ENCODE peak calls at places on chromosomes 2 and 18, in ten cellular contexts. P, I, E, F, K, N, J, O, R and W are unnamed samples.

GRCh38 chr2:177334940-177335543 is 57.5 kb upstream of the AGPS start:
- DNase-seq in P (no peak), I (peak; percentile 20), E (no peak), F (peak; percentile 66), K (peak; percentile 85), N (no peak), J (no peak), O (peak; percentile 36), R (peak; percentile 65), W (no peak)

GRCh38 chr2:10059552-10060335 is 16.4 kb downstream of the KLF11 start:
- DNase-seq in P (no peak), I (no peak), E (no peak), F (no peak), K (no peak), N (peak; percentile 36), J (no peak), O (no peak), R (no peak), W (no peak)

GRCh38 chr2:21050164-21050563 is 6.3 kb upstream of the APOB start:
- DNase-seq in P (no peak), I (no peak), E (no peak), F (no peak), K (no peak), N (no peak), J (no peak), O (no peak), R (no peak), W (no peak)

GRCh38 chr2:212227755-212228154 is 310.8 kb downstream of the ERBB4 start:
- DNase-seq in P (no peak), I (peak; percentile 66), E (no peak), F (peak; percentile 89), K (no peak), N (no peak), J (peak; percentile 32), O (peak; percentile 79), R (peak; percentile 89), W (no peak)

GRCh38 chr2:38723173-38723572 is 28.0 kb downstream of the SRSF7 start:
- DNase-seq in P (no peak), I (no peak), E (no peak), F (no peak), K (no peak), N (no peak), J (no peak), O (no peak), R (no peak), W (no peak)

GRCh38 chr2:155958834-155959233 is 373.7 kb downstream of the NR4A2 start:
- DNase-seq in P (no peak), I (no peak), E (no peak), F (no peak), K (no peak), N (no peak), J (no peak), O (no peak), R (no peak), W (no peak)

GRCh38 chr2:10316336-10316735 is 13.6 kb downstream of the HPCAL1 start:
- DNase-seq in P (no peak), I (no peak), E (no peak), F (no peak), K (no peak), N (no peak), J (no peak), O (peak; percentile 73), R (peak; percentile 56), W (no peak)

GRCh38 chr2:241948901-241949735 is 79.6 kb downstream of the RTP5 start:
- DNase-seq in P (no peak), I (no peak), E (no peak), F (no peak), K (no peak), N (no peak), J (no peak), O (no peak), R (no peak), W (no peak)

GRCh38 chr2:158712791-158713522 is 82.2 kb upstream of the DAPL1 start:
- DNase-seq in P (no peak), I (no peak), E (no peak), F (no peak), K (no peak), N (no peak), J (no peak), O (no peak), R (no peak), W (no peak)

GRCh38 chr2:9145109-9145751 is 61.4 kb upstream of the ASAP2 start:
- DNase-seq in P (no peak), I (peak; percentile 71), E (no peak), F (peak; percentile 87), K (no peak), N (no peak), J (no peak), O (peak; percentile 66), R (peak; percentile 93), W (no peak)

GRCh38 chr18:32095156-32095555 is 3.5 kb downstream of the RNF138 start:
- DNase-seq in P (no peak), I (peak; percentile 1), E (no peak), F (no peak), K (no peak), N (no peak), J (no peak), O (no peak), R (no peak), W (no peak)
- H3K4me3 ChIP-seq in P (no peak overlapping the region), I (no peak overlapping the region), E (peak overlapping the region; percentile 15), F (no peak overlapping the region), K (no peak overlapping the region), N (no peak overlapping the region), J (no peak overlapping the region), O (no peak overlapping the region), R (no peak overlapping the region), W (no peak overlapping the region)

GRCh38 chr2:152696476-152696875 is 20.8 kb downstream of the PRPF40A start:
- DNase-seq in P (no peak), I (no peak), E (no peak), F (no peak), K (no peak), N (no peak), J (no peak), O (no peak), R (no peak), W (no peak)

GRCh38 chr2:152693033-152693432 is 24.2 kb downstream of the PRPF40A start:
- DNase-seq in P (no peak), I (no peak), E (no peak), F (no peak), K (no peak), N (no peak), J (no peak), O (no peak), R (no peak), W (no peak)

GRCh38 chr2:152695763-152696162 is 21.5 kb downstream of the PRPF40A start:
- DNase-seq in P (no peak), I (no peak), E (no peak), F (no peak), K (no peak), N (no peak), J (no peak), O (no peak), R (no peak), W (no peak)

DNA sequence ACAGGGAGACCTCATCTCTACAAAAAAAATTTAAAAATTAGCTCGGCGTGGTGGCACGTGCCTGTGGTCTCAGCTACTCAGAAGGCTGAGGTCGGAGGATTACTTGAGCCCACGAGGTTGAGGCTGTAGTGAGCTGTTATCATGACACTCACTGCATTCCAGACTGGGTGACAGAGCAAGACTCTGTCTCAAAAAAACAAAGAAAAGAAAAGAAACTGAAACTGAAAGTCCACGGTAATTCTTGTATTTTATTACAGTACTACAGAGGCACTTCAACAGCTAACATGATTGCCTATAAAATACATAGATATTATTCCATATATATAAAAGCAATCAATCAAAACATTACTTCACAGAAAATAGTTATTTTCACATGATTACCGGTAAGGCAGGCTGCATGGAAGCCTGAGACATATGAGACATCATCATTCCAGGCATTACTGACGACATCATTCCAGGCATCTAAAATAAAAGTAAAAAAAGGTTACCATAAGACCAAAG is 23.1 kb downstream of the PRPF40A start:
- DNase-seq in P (no peak), I (peak; percentile 23), E (no peak), F (peak; percentile 84), K (no peak), N (no peak), J (no peak), O (peak; percentile 90), R (peak; percentile 60), W (no peak)
- H3K4me3 ChIP-seq in P (no peak overlapping the region), I (peak overlapping the region; percentile 34), E (no peak overlapping the region), F (peak overlapping the region; percentile 44), K (no peak overlapping the region), N (peak overlapping the region; percentile 30), J (peak overlapping the region; percentile 45), O (peak overlapping the region; percentile 42), R (no peak overlapping the region), W (no peak overlapping the region)

GRCh38 chr18:80108122-80108536 is 933 bp upstream of the ADNP2 start:
- DNase-seq in P (no peak), I (no peak), E (no peak), F (no peak), K (no peak), N (peak; percentile 53), J (no peak), O (no peak), R (no peak), W (no peak)

GRCh38 chr18:80109676-80110078 is 615 bp downstream of the ADNP2 start:
- DNase-seq in P (no peak), I (peak; percentile 33), E (no peak), F (peak; percentile 42), K (peak; percentile 57), N (peak; percentile 60), J (peak; percentile 21), O (peak; percentile 46), R (peak; percentile 39), W (no peak)

GRCh38 chr18:80108739-80109675 is at the start of gene ADNP2:
- DNase-seq in P (peak; percentile 82), I (peak; percentile 93), E (peak; percentile 41), F (peak; percentile 98), K (peak; percentile 90), N (peak; percentile 89), J (peak; percentile 76), O (peak; percentile 91), R (peak; percentile 94), W (peak; percentile 89)

GRCh38 chr18:80115035-80115434 is 6.0 kb downstream of the ADNP2 start:
- DNase-seq in P (no peak), I (no peak), E (no peak), F (no peak), K (no peak), N (no peak), J (no peak), O (no peak), R (no peak), W (no peak)

DNA sequence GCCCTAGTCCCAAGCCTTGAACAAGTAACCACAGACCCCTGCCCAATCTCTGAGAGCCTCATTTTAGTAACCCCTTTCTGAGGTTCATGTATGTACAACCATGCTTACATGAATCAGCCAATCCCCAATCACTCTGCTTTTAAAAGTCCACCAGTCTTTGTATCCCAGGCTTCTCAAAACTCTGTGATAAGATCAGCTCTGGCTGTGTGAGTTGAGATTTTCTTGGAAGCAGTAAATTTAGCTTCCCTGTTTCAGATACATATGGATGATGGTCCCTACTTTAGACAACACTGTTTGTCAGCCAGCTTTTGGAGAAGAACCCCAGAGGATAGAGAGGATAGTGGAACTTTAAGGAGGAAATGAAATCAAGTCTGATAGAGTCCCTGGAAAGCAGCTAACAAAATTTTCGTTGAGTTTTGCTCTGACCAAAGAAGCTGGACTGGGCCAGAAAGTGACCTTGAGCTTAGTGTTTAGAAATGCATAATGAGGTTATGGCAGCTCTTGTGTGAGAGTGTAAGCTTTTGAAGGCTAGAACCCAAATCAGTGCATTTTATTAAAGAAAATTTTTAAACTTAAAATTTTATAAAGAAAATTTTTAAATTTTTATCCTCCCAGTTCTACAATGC is 3.7 kb downstream of the ADNP2 start:
- DNase-seq in P (no peak), I (no peak), E (no peak), F (no peak), K (no peak), N (no peak), J (no peak), O (peak; percentile 22), R (peak; percentile 34), W (no peak)
- H3K4me3 ChIP-seq in P (peak overlapping the region; percentile 4), I (no peak overlapping the region), E (no peak overlapping the region), F (no peak overlapping the region), K (no peak overlapping the region), N (no peak overlapping the region), J (no peak overlapping the region), O (peak overlapping the region; percentile 21), R (no peak overlapping the region), W (no peak overlapping the region)

GRCh38 chr2:60544980-60545560 is 8.4 kb downstream of the BCL11A start:
- DNase-seq in P (no peak), I (no peak), E (no peak), F (no peak), K (no peak), N (no peak), J (no peak), O (no peak), R (no peak), W (no peak)
- H3K4me3 ChIP-seq in P (no peak overlapping the region), I (no peak overlapping the region), E (no peak overlapping the region), F (no peak overlapping the region), K (peak overlapping the region; percentile 2), N (no peak overlapping the region), J (no peak overlapping the region), O (no peak overlapping the region), R (no peak overlapping the region), W (no peak overlapping the region)